ENCODE peak calls at places on chromosome 6, in seven cellular contexts. K is H1, M is HepG2, E is GM12892, R is SK-N-SH, Y is GM12878, Z is K562. V is an unnamed sample.

GRCh38 chr6:33414592-33415271 is 3.2 kb downstream of the CUTA start:
- DNase-seq in K (peak; percentile 52), M (no peak), E (no peak), R (peak; percentile 65), Y (no peak), Z (peak; percentile 69), V (no peak)

GRCh38 chr6:31538805-31539400 is 2.9 kb downstream of the DDX39B start:
- DNase-seq in K (no peak), M (no peak), E (no peak), R (no peak), Y (no peak), Z (no peak), V (no peak)

GRCh38 chr6:72382602-72383529 is 239.0 kb upstream of the KCNQ5 start:
- DNase-seq in K (no peak), M (no peak), E (peak; percentile 5), R (no peak), Y (peak; percentile 66), Z (no peak), V (peak; percentile 12)

GRCh38 chr6:84136364-84137050 is 90.9 kb downstream of the CEP162 start:
- DNase-seq in K (no peak), M (no peak), E (no peak), R (no peak), Y (no peak), Z (peak; percentile 71), V (no peak)

GRCh38 chr6:144266091-144266649 is 19.0 kb upstream of the UTRN start:
- DNase-seq in K (peak; percentile 66), M (no peak), E (no peak), R (no peak), Y (no peak), Z (peak; percentile 23), V (no peak)

GRCh38 chr6:125194980-125195379 is 41.4 kb downstream of the TPD52L1 start:
- DNase-seq in K (no peak), M (no peak), E (no peak), R (no peak), Y (no peak), Z (no peak), V (no peak)

GRCh38 chr6:95408111-95408510 is 169.2 kb upstream of the MANEA start:
- DNase-seq in K (no peak), M (no peak), E (no peak), R (no peak), Y (no peak), Z (no peak), V (no peak)

GRCh38 chr6:120779441-120779840 is 554.8 kb downstream of the TBC1D32 start:
- DNase-seq in K (no peak), M (no peak), E (no peak), R (no peak), Y (no peak), Z (no peak), V (no peak)

GRCh38 chr6:85672050-85672449 is 29.4 kb upstream of the SYNCRIP start:
- DNase-seq in K (no peak), M (no peak), E (no peak), R (no peak), Y (no peak), Z (peak; percentile 31), V (no peak)

GRCh38 chr6:37134622-37135191 is 35.2 kb upstream of the PIM1 start:
- DNase-seq in K (no peak), M (no peak), E (no peak), R (no peak), Y (no peak), Z (no peak), V (no peak)

GRCh38 chr6:56909115-56909907 is 45.6 kb upstream of the BEND6 start:
- DNase-seq in K (no peak), M (no peak), E (no peak), R (no peak), Y (no peak), Z (no peak), V (no peak)

GRCh38 chr6:143611580-143611979 is 66.2 kb upstream of the PHACTR2 start:
- DNase-seq in K (no peak), M (no peak), E (no peak), R (no peak), Y (no peak), Z (no peak), V (no peak)

GRCh38 chr6:164013480-164014208 is 599.1 kb downstream of the QKI start:
- DNase-seq in K (no peak), M (no peak), E (no peak), R (no peak), Y (no peak), Z (no peak), V (no peak)

GRCh38 chr6:39211183-39211582 is 18.1 kb downstream of the KCNK5 start:
- DNase-seq in K (no peak), M (no peak), E (no peak), R (no peak), Y (no peak), Z (no peak), V (no peak)

GRCh38 chr6:81766482-81767069 is 14.1 kb upstream of the TENT5A start:
- DNase-seq in K (no peak), M (peak; percentile 78), E (no peak), R (no peak), Y (no peak), Z (no peak), V (no peak)

GRCh38 chr6:168583821-168584220 is 142.8 kb downstream of the SMOC2 start:
- DNase-seq in K (peak; percentile 23), M (no peak), E (no peak), R (no peak), Y (no peak), Z (no peak), V (no peak)

GRCh38 chr6:22062807-22063408 is 233.9 kb downstream of the PRL start:
- DNase-seq in K (no peak), M (no peak), E (no peak), R (no peak), Y (peak; percentile 69), Z (no peak), V (no peak)

GRCh38 chr6:43934803-43935602 is 165.0 kb downstream of the VEGFA start:
- DNase-seq in K (no peak), M (no peak), E (no peak), R (no peak), Y (no peak), Z (no peak), V (no peak)

GRCh38 chr6:2641044-2641673 is 109.6 kb downstream of the MYLK4 start:
- DNase-seq in K (no peak), M (no peak), E (no peak), R (no peak), Y (no peak), Z (no peak), V (peak; percentile 41)

GRCh38 chr6:124999105-124999764 is 37.0 kb downstream of the RNF217 start:
- DNase-seq in K (no peak), M (no peak), E (no peak), R (no peak), Y (no peak), Z (no peak), V (no peak)

GRCh38 chr6:16316741-16317251 is 78.4 kb downstream of the GMPR start:
- DNase-seq in K (no peak), M (peak; percentile 49), E (no peak), R (peak; percentile 72), Y (no peak), Z (peak; percentile 83), V (no peak)

GRCh38 chr6:45084257-45084656 is 243.9 kb upstream of the RUNX2 start:
- DNase-seq in K (no peak), M (no peak), E (no peak), R (no peak), Y (no peak), Z (no peak), V (no peak)

GRCh38 chr6:94341173-94341572 is 921.8 kb upstream of the EPHA7 start:
- DNase-seq in K (no peak), M (no peak), E (no peak), R (no peak), Y (no peak), Z (no peak), V (no peak)

GRCh38 chr6:150622941-150623874 is 23.5 kb downstream of the PLEKHG1 start:
- DNase-seq in K (no peak), M (no peak), E (peak; percentile 41), R (no peak), Y (peak; percentile 87), Z (no peak), V (no peak)

GRCh38 chr6:157708239-157708638 is 114.8 kb upstream of the SNX9 start:
- DNase-seq in K (no peak), M (no peak), E (no peak), R (no peak), Y (no peak), Z (no peak), V (no peak)

GRCh38 chr6:157711060-157711459 is 112.0 kb upstream of the SNX9 start:
- DNase-seq in K (no peak), M (no peak), E (no peak), R (no peak), Y (no peak), Z (no peak), V (no peak)

GRCh38 chr6:157708933-157709332 is 114.1 kb upstream of the SNX9 start:
- DNase-seq in K (no peak), M (no peak), E (no peak), R (no peak), Y (no peak), Z (no peak), V (no peak)

GRCh38 chr6:157710604-157711003 is 112.4 kb upstream of the SNX9 start:
- DNase-seq in K (no peak), M (no peak), E (no peak), R (no peak), Y (no peak), Z (no peak), V (no peak)

GRCh38 chr6:157709514-157709913 is 113.5 kb upstream of the SNX9 start:
- DNase-seq in K (no peak), M (no peak), E (no peak), R (no peak), Y (no peak), Z (no peak), V (no peak)
- TF ChIP-seq TAF1 in K (no peak), M (no peak), E (no peak), R (no peak), Y (no peak), Z (no peak), V (no peak)

GRCh38 chr6:89281779-89282246 is 33.3 kb downstream of the GABRR2 start:
- DNase-seq in K (peak; percentile 81), M (peak; percentile 44), E (peak; percentile 77), R (peak; percentile 65), Y (no peak), Z (peak; percentile 75), V (peak; percentile 75)
- TF ChIP-seq TAF1 in K (no peak), M (no peak), E (no peak), R (no peak), Y (no peak), Z (no peak), V (no peak)

GRCh38 chr6:159746759-159747158 is 15.1 kb upstream of the ACAT2 start:
- DNase-seq in K (no peak), M (no peak), E (no peak), R (no peak), Y (no peak), Z (no peak), V (no peak)
- TF ChIP-seq TAF1 in K (no peak), M (no peak), E (no peak), R (no peak), Y (no peak), Z (no peak), V (no peak)

DNA sequence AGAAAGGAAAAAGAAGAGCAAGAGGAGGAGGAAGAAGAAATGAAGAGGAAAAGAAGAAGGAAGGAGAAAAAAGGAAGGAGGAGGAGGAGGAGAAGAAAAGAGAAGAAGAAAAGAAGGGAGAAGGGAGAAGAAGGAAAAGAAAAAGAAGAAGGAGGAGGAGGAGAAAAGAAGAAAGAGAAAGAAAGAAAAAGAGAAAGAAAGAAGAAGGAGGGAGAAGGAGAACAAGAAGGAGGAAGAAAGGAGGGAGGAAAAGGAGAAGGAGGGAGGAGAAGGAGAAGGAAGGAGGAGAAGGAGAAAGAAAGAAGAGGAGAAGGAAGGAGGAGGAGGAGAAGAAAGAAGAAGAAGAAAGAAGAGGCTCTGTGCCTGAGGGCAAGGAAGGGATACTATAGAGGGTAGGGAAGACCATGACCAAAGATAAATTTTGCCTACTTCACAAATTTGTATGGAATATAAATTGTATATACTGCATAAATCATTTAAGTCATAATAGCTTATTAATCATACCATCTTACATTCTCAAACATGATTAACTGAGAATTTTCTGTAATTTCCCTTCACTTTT is 55.7 kb downstream of the SESN1 start:
- DNase-seq in K (no peak), M (no peak), E (no peak), R (no peak), Y (no peak), Z (no peak), V (no peak)
- TF ChIP-seq TAF1 in K (no peak), M (no peak), E (no peak), R (no peak), Y (no peak), Z (no peak), V (no peak)